ENCODE peak calls at places on chromosomes 5 and 9, in five cellular contexts. C is SK-N-DZ, W is GM06990, G is Calu3, R is D341Med. A is an unnamed sample.
A peak's percentile ranks its signal among the peaks of the same experiment; 100 is the strongest.

GRCh38 chr5:66122379-66123034 is 21.6 kb upstream of the SREK1 start:
- DNase-seq in C (no peak), W (no peak), G (no peak), R (no peak), A (no peak)

GRCh38 chr5:75051217-75051751 is 1.1 kb downstream of the GCNT4 start:
- DNase-seq in C (no peak), W (no peak), G (peak; percentile 49), R (no peak), A (no peak)

GRCh38 chr5:128435861-128436260 is 102.2 kb downstream of the FBN2 start:
- DNase-seq in C (no peak), W (no peak), G (no peak), R (no peak), A (no peak)

GRCh38 chr9:137739371-137739915 is 120.6 kb downstream of the EHMT1 start:
- DNase-seq in C (no peak), W (no peak), G (no peak), R (no peak), A (no peak)

GRCh38 chr9:32502459-32502858 is 23.5 kb downstream of the RIGI start:
- DNase-seq in C (no peak), W (no peak), G (peak; percentile 55), R (no peak), A (no peak)

GRCh38 chr9:122332083-122332482 is 38.7 kb upstream of the PTGS1 start:
- DNase-seq in C (no peak), W (no peak), G (no peak), R (no peak), A (no peak)

GRCh38 chr5:1789838-1790462 is 9.7 kb downstream of the MRPL36 start:
- DNase-seq in C (no peak), W (no peak), G (no peak), R (no peak), A (peak; percentile 9)

GRCh38 chr5:74767579-74767913 is 497 bp downstream of the NSA2 start:
- DNase-seq in C (no peak), W (no peak), G (no peak), R (peak; percentile 43), A (no peak)

GRCh38 chr5:116507051-116507537 is 67.5 kb downstream of the SEMA6A start:
- DNase-seq in C (no peak), W (no peak), G (no peak), R (no peak), A (no peak)

GRCh38 chr9:33273972-33274328 is 9.1 kb downstream of the CHMP5 start:
- DNase-seq in C (no peak), W (no peak), G (no peak), R (no peak), A (no peak)

GRCh38 chr5:41721521-41721920 is 148.7 kb downstream of the OXCT1 start:
- DNase-seq in C (peak; percentile 33), W (no peak), G (no peak), R (no peak), A (no peak)

GRCh38 chr5:61051267-61051666 is 106.3 kb downstream of the NDUFAF2 start:
- DNase-seq in C (no peak), W (no peak), G (no peak), R (no peak), A (no peak)

GRCh38 chr5:2007906-2008437 is 125.2 kb upstream of the IRX4 start:
- DNase-seq in C (no peak), W (no peak), G (no peak), R (no peak), A (peak; percentile 89)

GRCh38 chr9:89154651-89155336 is 23.8 kb downstream of the SHC3 start:
- DNase-seq in C (no peak), W (no peak), G (peak; percentile 14), R (no peak), A (no peak)

GRCh38 chr9:88387035-88387732 is 1.1 kb upstream of the SPIN1 start:
- DNase-seq in C (peak; percentile 2), W (peak; percentile 22), G (peak; percentile 15), R (no peak), A (no peak)

GRCh38 chr5:143094087-143094511 is 309.4 kb downstream of the NR3C1 start:
- DNase-seq in C (no peak), W (no peak), G (no peak), R (no peak), A (peak; percentile 41)

GRCh38 chr9:91055845-91056244 is 254.2 kb downstream of the SYK start:
- DNase-seq in C (no peak), W (no peak), G (no peak), R (no peak), A (no peak)

GRCh38 chr9:105993921-105994715 is 299.8 kb downstream of the TMEM38B start:
- DNase-seq in C (no peak), W (no peak), G (no peak), R (no peak), A (no peak)

GRCh38 chr9:81499571-81499970 is 189.8 kb downstream of the TLE1 start:
- DNase-seq in C (no peak), W (no peak), G (no peak), R (no peak), A (no peak)

GRCh38 chr9:83431470-83432060 is 106.6 kb downstream of the FRMD3 start:
- DNase-seq in C (no peak), W (no peak), G (peak; percentile 5), R (no peak), A (no peak)

GRCh38 chr9:127021664-127022337 is 100.6 kb downstream of the ANGPTL2 start:
- DNase-seq in C (peak; percentile 87), W (no peak), G (no peak), R (peak; percentile 89), A (no peak)

GRCh38 chr5:38925154-38925925 is 79.5 kb downstream of the OSMR start:
- DNase-seq in C (no peak), W (no peak), G (no peak), R (no peak), A (no peak)

GRCh38 chr9:135343136-135343535 is 136.4 kb upstream of the PPP1R26 start:
- DNase-seq in C (no peak), W (no peak), G (no peak), R (no peak), A (no peak)

GRCh38 chr9:121883281-121884056 is 209.6 kb downstream of the TTLL11 start:
- DNase-seq in C (no peak), W (no peak), G (no peak), R (no peak), A (no peak)

GRCh38 chr5:146390469-146390868 is 51.8 kb downstream of the POU4F3 start:
- DNase-seq in C (no peak), W (no peak), G (peak; percentile 16), R (no peak), A (no peak)

GRCh38 chr5:180301253-180301652 is 9.4 kb upstream of the MAPK9 start:
- DNase-seq in C (no peak), W (no peak), G (no peak), R (no peak), A (no peak)

GRCh38 chr5:109426075-109426474 is 16.3 kb upstream of the PJA2 start:
- DNase-seq in C (no peak), W (no peak), G (no peak), R (no peak), A (no peak)

GRCh38 chr5:109335114-109335513 is 74.7 kb downstream of the PJA2 start:
- DNase-seq in C (no peak), W (no peak), G (no peak), R (no peak), A (no peak)

GRCh38 chr9:2791246-2791645 is 52.6 kb downstream of the PUM3 start:
- DNase-seq in C (no peak), W (no peak), G (no peak), R (no peak), A (no peak)

GRCh38 chr5:154403234-154403633 is 42.6 kb upstream of the SAP30L start:
- DNase-seq in C (no peak), W (no peak), G (no peak), R (no peak), A (no peak)